ENCODE peak calls at places on chromosomes 3 and 15, in five cellular contexts. O, Q, M, F and L are unnamed samples.

GRCh38 chr15:61195116-61196002 is 33.7 kb downstream of the RORA start:
- DNase-seq in O (no peak), Q (no peak), M (no peak), F (no peak), L (peak)

GRCh38 chr15:68739390-68740075 is 81.2 kb downstream of the ANP32A start:
- DNase-seq in O (no peak), Q (no peak), M (no peak), F (peak), L (peak)

GRCh38 chr3:134384963-134385362 is 10.7 kb upstream of the AMOTL2 start:
- DNase-seq in O (no peak), Q (no peak), M (no peak), F (no peak), L (no peak)

GRCh38 chr15:66835558-66835878 is 133.5 kb downstream of the SMAD6 start:
- DNase-seq in O (no peak), Q (peak), M (no peak), F (no peak), L (no peak)

GRCh38 chr3:66858656-66859381 is 139.3 kb upstream of the KBTBD8 start:
- DNase-seq in O (no peak), Q (no peak), M (no peak), F (no peak), L (no peak)

GRCh38 chr3:133857767-133858166 is 37.9 kb downstream of the RAB6B start:
- DNase-seq in O (no peak), Q (no peak), M (no peak), F (no peak), L (no peak)

GRCh38 chr3:8606666-8607065 is 37.9 kb downstream of the SSUH2 start:
- DNase-seq in O (no peak), Q (no peak), M (no peak), F (no peak), L (no peak)

GRCh38 chr15:60760646-60761504 is 281.9 kb upstream of the ICE2 start:
- DNase-seq in O (no peak), Q (no peak), M (no peak), F (no peak), L (no peak)

GRCh38 chr15:60589253-60589652 is 110.3 kb upstream of the ICE2 start:
- DNase-seq in O (no peak), Q (no peak), M (no peak), F (no peak), L (no peak)

GRCh38 chr3:189146842-189147241 is 24.9 kb upstream of the TPRG1 start:
- DNase-seq in O (no peak), Q (no peak), M (no peak), F (no peak), L (no peak)

GRCh38 chr15:63833246-63833696 is 477 bp downstream of the HERC1 start:
- DNase-seq in O (no peak), Q (peak), M (no peak), F (peak), L (no peak)

GRCh38 chr3:69439683-69440270 is 53.9 kb upstream of the FRMD4B start:
- DNase-seq in O (no peak), Q (no peak), M (no peak), F (no peak), L (peak)

GRCh38 chr3:192174283-192174682 is 553.1 kb downstream of the FGF12 start:
- DNase-seq in O (no peak), Q (no peak), M (no peak), F (no peak), L (no peak)

GRCh38 chr3:77869423-77869822 is 829.5 kb downstream of the ROBO2 start:
- DNase-seq in O (no peak), Q (no peak), M (no peak), F (no peak), L (no peak)

GRCh38 chr3:53161820-53162671 is 1.0 kb downstream of the PRKCD start:
- DNase-seq in O (no peak), Q (peak), M (peak), F (no peak), L (peak)

GRCh38 chr3:42042747-42043115 is 48.4 kb upstream of the TRAK1 start:
- DNase-seq in O (no peak), Q (no peak), M (no peak), F (no peak), L (no peak)

GRCh38 chr3:98188553-98188952 is 22.1 kb downstream of the OR5H15 start:
- DNase-seq in O (no peak), Q (no peak), M (no peak), F (no peak), L (no peak)

GRCh38 chr3:11091791-11092190 is 62.5 kb upstream of the HRH1 start:
- DNase-seq in O (no peak), Q (no peak), M (no peak), F (no peak), L (no peak)

GRCh38 chr3:32105291-32106131 is 909 bp upstream of the GPD1L start:
- DNase-seq in O (no peak), Q (no peak), M (no peak), F (no peak), L (peak)

GRCh38 chr15:64149424-64150235 is 1.9 kb upstream of the SNX22 start:
- DNase-seq in O (peak), Q (no peak), M (no peak), F (peak), L (peak)

GRCh38 chr15:39908186-39908585 is 11.9 kb downstream of the GPR176 start:
- DNase-seq in O (no peak), Q (no peak), M (no peak), F (no peak), L (peak)

GRCh38 chr15:88131937-88132336 is 124.6 kb downstream of the NTRK3 start:
- DNase-seq in O (no peak), Q (no peak), M (no peak), F (no peak), L (no peak)

GRCh38 chr15:79962178-79962577 is 8.8 kb downstream of the BCL2A1 start:
- DNase-seq in O (no peak), Q (no peak), M (no peak), F (no peak), L (no peak)

GRCh38 chr3:39383190-39383912 is at the start of gene SLC25A38:
- DNase-seq in O (no peak), Q (peak), M (peak), F (no peak), L (peak)

GRCh38 chr3:49470714-49471420 is 800 bp downstream of the DAG1 start:
- DNase-seq in O (no peak), Q (no peak), M (no peak), F (no peak), L (peak)

GRCh38 chr3:15333957-15334263 is 1.5 kb upstream of the SH3BP5 start:
- DNase-seq in O (no peak), Q (no peak), M (no peak), F (no peak), L (no peak)

GRCh38 chr3:173993299-173993698 is 595.8 kb downstream of the NLGN1 start:
- DNase-seq in O (peak), Q (no peak), M (no peak), F (no peak), L (peak)

GRCh38 chr3:194206375-194206774 is 70.4 kb downstream of the HES1 start:
- DNase-seq in O (no peak), Q (peak), M (no peak), F (peak), L (no peak)

GRCh38 chr3:16423298-16423697 is 90.2 kb downstream of the RFTN1 start:
- DNase-seq in O (no peak), Q (no peak), M (no peak), F (no peak), L (no peak)

GRCh38 chr3:197339841-197340520 is 41.6 kb upstream of the DLG1 start:
- DNase-seq in O (no peak), Q (no peak), M (no peak), F (no peak), L (no peak)

GRCh38 chr3:71245971-71246860 is 337.3 kb downstream of the FOXP1 start:
- DNase-seq in O (no peak), Q (no peak), M (no peak), F (no peak), L (no peak)